ENCODE peak calls at places on chromosomes 2 and 18, in four cellular contexts. N, T, Q and W are unnamed samples.

GRCh38 chr18:49815927-49816326 is 2.6 kb upstream of the ACAA2 start:
- DNase-seq in N (no peak), T (no peak), Q (no peak), W (no peak)

GRCh38 chr18:73835656-73836055 is 312.0 kb downstream of the FBXO15 start:
- DNase-seq in N (no peak), T (no peak), Q (no peak), W (no peak)

GRCh38 chr2:148021059-148021985 is at the start of gene MBD5:
- DNase-seq in N (peak; percentile 47), T (peak; percentile 35), Q (peak; percentile 45), W (no peak)

GRCh38 chr2:220499281-220499680 is 871.9 kb downstream of the SLC4A3 start:
- DNase-seq in N (no peak), T (no peak), Q (no peak), W (no peak)

GRCh38 chr2:199663157-199663556 is 187.8 kb downstream of the FTCDNL1 start:
- DNase-seq in N (no peak), T (no peak), Q (peak; percentile 2), W (no peak)

GRCh38 chr2:37809525-37809924 is 115.6 kb upstream of the RMDN2 start:
- DNase-seq in N (peak; percentile 10), T (no peak), Q (no peak), W (peak; percentile 18)

GRCh38 chr18:25099838-25100393 is 252.1 kb downstream of the ZNF521 start:
- DNase-seq in N (no peak), T (no peak), Q (no peak), W (no peak)

GRCh38 chr2:36389081-36389480 is 33.5 kb downstream of the CRIM1 start:
- DNase-seq in N (no peak), T (no peak), Q (no peak), W (no peak)

GRCh38 chr2:30155889-30156658 is 9.3 kb downstream of the YPEL5 start:
- DNase-seq in N (no peak), T (peak; percentile 33), Q (no peak), W (no peak)

GRCh38 chr18:24212939-24213338 is 74.1 kb downstream of the CABYR start:
- DNase-seq in N (no peak), T (peak; percentile 14), Q (no peak), W (no peak)

GRCh38 chr2:108803045-108803736 is 16.6 kb downstream of the CCDC138 start:
- DNase-seq in N (no peak), T (peak; percentile 54), Q (no peak), W (no peak)

GRCh38 chr18:69956655-69957054 is 9.0 kb upstream of the CD226 start:
- DNase-seq in N (peak; percentile 28), T (no peak), Q (no peak), W (peak; percentile 9)

GRCh38 chr2:46717733-46718121 is 197.9 kb downstream of the MCFD2 start:
- DNase-seq in N (no peak), T (no peak), Q (no peak), W (no peak)

GRCh38 chr2:173614265-173614930 is 259.7 kb downstream of the CDCA7 start:
- DNase-seq in N (no peak), T (no peak), Q (no peak), W (peak; percentile 27)

GRCh38 chr18:55096261-55097026 is 137.2 kb upstream of the CCDC68 start:
- DNase-seq in N (peak; percentile 54), T (peak; percentile 7), Q (no peak), W (peak; percentile 8)

GRCh38 chr2:67879586-67880290 is 183.1 kb downstream of the C1D start:
- DNase-seq in N (no peak), T (no peak), Q (no peak), W (no peak)

GRCh38 chr2:235703711-235704295 is 210.0 kb downstream of the AGAP1 start:
- DNase-seq in N (no peak), T (no peak), Q (no peak), W (no peak)

GRCh38 chr18:77146249-77147080 is 13.9 kb upstream of the MBP start:
- DNase-seq in N (no peak), T (no peak), Q (no peak), W (no peak)

GRCh38 chr2:23347516-23348481 is 37.2 kb upstream of the KLHL29 start:
- DNase-seq in N (no peak), T (no peak), Q (no peak), W (no peak)

GRCh38 chr18:23784811-23785245 is 95.6 kb downstream of the LAMA3 start:
- DNase-seq in N (no peak), T (no peak), Q (no peak), W (peak; percentile 30)

GRCh38 chr2:178845565-178846457 is 38.6 kb upstream of the TTN start:
- DNase-seq in N (no peak), T (no peak), Q (no peak), W (no peak)

GRCh38 chr2:47638430-47638829 is 144.5 kb upstream of the MSH6 start:
- DNase-seq in N (no peak), T (no peak), Q (no peak), W (no peak)

GRCh38 chr2:145692971-145693478 is 1173.1 kb upstream of the ZEB2 start:
- DNase-seq in N (peak; percentile 97), T (peak; percentile 36), Q (peak; percentile 26), W (no peak)

GRCh38 chr2:236663267-236663666 is 93.6 kb downstream of the ACKR3 start:
- DNase-seq in N (no peak), T (no peak), Q (no peak), W (no peak)

DNA sequence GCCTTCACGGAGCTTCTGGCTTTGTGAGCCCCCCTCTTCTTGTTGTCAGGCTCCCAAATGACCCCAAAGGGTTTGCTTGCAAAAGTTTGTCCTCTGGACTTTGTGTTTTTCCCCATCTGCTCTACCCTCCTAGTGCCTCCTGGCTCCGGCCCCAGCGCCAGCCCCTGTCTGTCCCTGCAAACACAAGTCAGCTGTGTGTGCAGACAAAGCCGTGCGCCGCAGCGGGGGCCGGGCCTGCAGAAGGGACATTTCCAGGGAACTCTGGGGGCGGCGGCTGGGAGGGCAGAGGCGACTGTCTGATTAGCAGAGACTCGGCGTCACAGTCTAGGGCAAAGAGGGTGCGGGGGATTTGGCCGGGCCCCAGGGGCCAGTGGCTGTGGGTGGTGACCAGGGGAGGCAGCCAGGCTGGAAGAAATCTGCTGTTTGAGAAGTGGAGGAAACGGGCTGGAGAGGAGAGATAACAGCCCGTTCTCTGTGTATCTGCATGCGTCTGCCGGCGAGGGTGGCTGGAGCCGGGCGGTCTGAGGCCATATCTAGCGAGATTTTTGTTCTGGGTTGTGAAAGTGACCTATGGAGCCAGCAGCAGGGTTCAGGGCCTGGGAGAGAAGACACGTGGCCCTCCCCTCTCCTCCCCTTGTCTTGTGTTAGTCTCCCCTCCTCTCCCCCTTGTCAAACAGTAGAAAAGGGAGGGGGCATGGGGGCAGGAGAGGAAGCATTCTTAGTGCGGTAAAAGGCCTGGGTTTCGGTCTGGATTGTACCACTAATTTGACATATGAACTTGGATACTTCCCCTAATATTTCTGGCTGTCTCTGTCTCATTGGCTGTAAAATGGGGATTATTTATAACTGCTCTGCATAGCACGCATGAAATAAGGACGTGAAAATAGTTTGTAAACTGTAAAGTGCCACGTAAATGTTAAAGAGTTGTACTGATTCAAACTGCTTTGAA is 169.4 kb downstream of the SMAD7 start:
- DNase-seq in N (peak; percentile 96), T (peak; percentile 92), Q (no peak), W (peak; percentile 10)
- TF ChIP-seq BHLHE40 in N (peak; percentile 72), T (no peak), Q (no peak), W (no peak)

GRCh38 chr18:22765889-22766288 is 167.2 kb upstream of the RBBP8 start:
- DNase-seq in N (no peak), T (no peak), Q (no peak), W (no peak)
- TF ChIP-seq FOXM1 in N (no peak), T (no peak), Q (no peak), W (no peak)

GRCh38 chr2:64273524-64274398 is 129.5 kb upstream of the PELI1 start:
- DNase-seq in N (no peak), T (peak; percentile 25), Q (no peak), W (no peak)
- TF ChIP-seq BHLHE40 in N (no peak), T (no peak), Q (no peak), W (no peak)

GRCh38 chr2:63053889-63054725 is 3.5 kb downstream of the OTX1 start:
- DNase-seq in N (no peak), T (no peak), Q (no peak), W (no peak)

GRCh38 chr2:63053235-63053888 is 2.7 kb downstream of the OTX1 start:
- DNase-seq in N (no peak), T (no peak), Q (no peak), W (no peak)

GRCh38 chr2:63055510-63056308 is 5.1 kb downstream of the OTX1 start:
- DNase-seq in N (no peak), T (no peak), Q (no peak), W (no peak)

GRCh38 chr2:63056309-63057065 is 5.9 kb downstream of the OTX1 start:
- DNase-seq in N (no peak), T (no peak), Q (no peak), W (no peak)

DNA sequence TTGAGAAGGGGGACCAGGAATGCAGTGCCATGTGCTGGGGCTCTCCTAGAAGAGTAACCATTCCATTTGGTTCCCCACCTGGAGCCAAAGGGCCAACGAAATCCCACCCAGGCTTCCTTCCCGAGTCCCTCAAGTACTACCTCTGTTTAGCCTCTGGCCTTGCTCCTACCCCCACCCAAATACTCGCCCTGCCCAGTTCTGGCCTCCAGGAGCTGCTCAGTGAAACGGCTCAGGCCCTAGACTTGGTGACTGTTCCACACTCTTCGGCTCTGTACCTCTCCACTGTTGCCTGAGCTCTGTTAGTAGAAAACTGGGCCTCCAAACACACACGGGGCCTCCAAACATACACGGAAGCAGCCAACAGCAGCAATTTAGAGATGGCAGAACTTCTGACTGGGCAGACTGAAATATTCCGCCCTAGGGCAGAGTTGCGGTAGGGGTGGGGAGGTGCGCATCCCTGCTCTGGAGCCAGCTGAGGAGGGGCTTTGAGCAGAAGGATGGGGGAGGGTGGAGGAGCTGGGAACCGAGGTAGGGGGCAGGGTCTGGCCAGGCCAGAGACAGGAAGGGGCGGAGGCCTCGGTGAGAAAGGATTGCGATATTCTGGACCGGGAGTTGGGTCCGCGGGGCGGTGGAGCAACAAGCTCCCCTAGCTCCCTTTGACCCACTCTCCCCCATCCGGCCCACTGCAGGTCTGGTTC is 4.3 kb downstream of the OTX1 start:
- DNase-seq in N (no peak), T (no peak), Q (no peak), W (no peak)
- TF ChIP-seq FOXM1 in N (no peak), T (no peak), Q (no peak), W (no peak)